ENCODE peak calls at places on chromosomes 4 and X, in seven cellular contexts. A is colonic mucosa, T is adrenal gland, K is sigmoid colon, J is mucosa of descending colon, R is uterus, Y is fibroblast of mammary gland. Z is an unnamed sample.
A peak's percentile ranks its signal among the peaks of the same experiment; 100 is the strongest.

GRCh38 chrX:72624194-72624593 is 51.6 kb upstream of the HDAC8 start:
- DNase-seq in A (no peak), T (no peak), J (no peak), R (no peak), Y (peak; percentile 2), K (no peak), Z (no peak)

GRCh38 chr4:56078866-56079265 is 130.1 kb downstream of the CEP135 start:
- DNase-seq in R (no peak), J (no peak), K (no peak), A (no peak), T (no peak), Y (no peak), Z (peak; percentile 27)

GRCh38 chr4:3314706-3315260 is 22.0 kb downstream of the RGS12 start:
- DNase-seq in J (no peak), A (peak; percentile 10), R (no peak), Y (no peak), K (no peak), T (no peak), Z (no peak)

GRCh38 chr4:38366451-38366850 is 297.5 kb upstream of the KLF3 start:
- DNase-seq in K (no peak), R (no peak), T (peak; percentile 27), J (no peak), Y (peak; percentile 25), A (peak; percentile 42), Z (no peak)

GRCh38 chrX:102651242-102651967 is at the start of gene GPRASP1:
- DNase-seq in R (peak; percentile 72), T (peak; percentile 73), J (peak; percentile 40), Y (peak; percentile 26), K (peak; percentile 91), A (peak; percentile 36), Z (peak; percentile 26)

GRCh38 chr4:52052475-52052780 is 1.3 kb downstream of the SPATA18 start:
- DNase-seq in J (no peak), R (no peak), Y (no peak), A (no peak), T (peak; percentile 9), K (no peak), Z (peak; percentile 48)

GRCh38 chr4:21885770-21886169 is 62.8 kb downstream of the KCNIP4 start:
- DNase-seq in Y (peak; percentile 55), R (no peak), J (no peak), T (no peak), K (no peak), A (no peak), Z (peak; percentile 28)

GRCh38 chr4:153649572-153649991 is 34.5 kb upstream of the TLR2 start:
- DNase-seq in A (no peak), J (peak; percentile 20), K (no peak), Y (peak; percentile 59), R (no peak), T (no peak), Z (peak; percentile 51)

GRCh38 chr4:8079916-8080753 is 78.5 kb downstream of the ABLIM2 start:
- DNase-seq in J (no peak), R (no peak), Y (no peak), T (no peak), K (no peak), A (no peak), Z (no peak)

GRCh38 chr4:81506731-81507130 is 35.0 kb upstream of the RASGEF1B start:
- DNase-seq in K (no peak), A (no peak), J (no peak), T (no peak), Y (no peak), R (no peak), Z (no peak)

GRCh38 chrX:47483310-47484268 is 567 bp upstream of the ZNF41 start:
- DNase-seq in T (peak; percentile 48), J (peak; percentile 37), K (peak; percentile 63), A (peak; percentile 34), R (peak; percentile 22), Y (peak; percentile 41), Z (peak; percentile 28)

GRCh38 chr4:23266401-23266800 is 573.7 kb downstream of the GBA3 start:
- DNase-seq in A (no peak), T (no peak), Y (no peak), J (no peak), R (no peak), K (no peak), Z (no peak)

GRCh38 chr4:5700459-5700858 is 7.9 kb downstream of the EVC2 start:
- DNase-seq in K (peak; percentile 50), Y (no peak), A (no peak), R (no peak), J (no peak), T (no peak), Z (no peak)

GRCh38 chrX:70231666-70232065 is 2.8 kb upstream of the AWAT1 start:
- DNase-seq in R (no peak), A (no peak), K (no peak), Y (no peak), T (no peak), J (no peak), Z (no peak)

GRCh38 chr4:76987153-76987562 is 37.6 kb downstream of the SEPTIN11 start:
- DNase-seq in A (no peak), R (no peak), J (no peak), T (no peak), K (peak; percentile 80), Y (peak; percentile 99), Z (peak; percentile 98)

GRCh38 chrX:110414679-110415439 is 56.2 kb downstream of the RTL9 start:
- DNase-seq in J (no peak), K (no peak), R (no peak), A (no peak), Y (peak; percentile 80), T (no peak), Z (peak; percentile 23)

GRCh38 chr4:37595875-37596402 is 90.2 kb downstream of the RELL1 start:
- DNase-seq in J (peak; percentile 46), T (no peak), Y (no peak), A (no peak), R (no peak), K (no peak), Z (no peak)

GRCh38 chrX:7170903-7171302 is 22.9 kb upstream of the PUDP start:
- DNase-seq in K (no peak), A (peak; percentile 47), Y (peak; percentile 37), J (peak; percentile 28), R (no peak), T (peak; percentile 18), Z (peak; percentile 35)

GRCh38 chrX:10174810-10175209 is 18.0 kb downstream of the CLCN4 start:
- DNase-seq in A (no peak), Y (no peak), R (no peak), J (no peak), T (no peak), K (no peak), Z (peak; percentile 60)

GRCh38 chrX:10175317-10175871 is 18.6 kb downstream of the CLCN4 start:
- DNase-seq in A (no peak), K (peak; percentile 74), J (no peak), T (peak; percentile 62), Y (peak; percentile 70), R (peak; percentile 49), Z (peak; percentile 90)

GRCh38 chrX:10172867-10173266 is 16.1 kb downstream of the CLCN4 start:
- DNase-seq in A (no peak), T (no peak), K (no peak), Y (no peak), J (no peak), R (no peak), Z (peak; percentile 42)

GRCh38 chrX:10174051-10174450 is 17.3 kb downstream of the CLCN4 start:
- DNase-seq in T (no peak), A (no peak), J (no peak), K (no peak), R (no peak), Y (no peak), Z (no peak)

DNA sequence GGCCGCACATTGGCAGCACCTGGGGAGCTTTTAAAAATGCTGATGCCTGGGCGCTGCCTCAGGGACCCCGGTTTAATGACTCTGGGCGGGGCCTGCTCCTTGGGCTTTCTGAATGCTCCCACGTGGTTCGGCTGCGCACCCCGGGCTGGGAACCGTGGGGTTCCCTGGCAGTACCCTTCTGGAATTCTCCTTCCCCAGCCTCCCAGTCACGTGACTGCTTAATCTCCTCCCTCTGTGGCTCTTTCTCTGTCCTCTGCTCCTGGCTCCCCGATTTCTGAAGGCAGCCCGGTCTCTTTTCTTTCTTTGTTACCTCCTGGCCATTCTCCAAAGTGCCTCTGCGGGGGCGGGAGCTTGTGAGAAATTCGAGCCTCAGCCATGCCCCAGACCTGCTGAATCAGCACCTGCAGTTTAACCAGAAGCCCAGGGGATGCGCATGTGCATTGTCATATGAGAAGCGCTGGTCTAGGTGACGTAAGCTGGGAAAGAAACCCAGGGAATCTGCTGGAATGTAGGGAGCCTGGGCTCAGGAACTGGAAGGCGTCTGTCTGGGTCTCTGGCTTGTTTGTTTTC is 16.6 kb downstream of the CLCN4 start:
- DNase-seq in A (peak; percentile 39), R (peak; percentile 78), K (peak; percentile 85), J (peak; percentile 41), T (peak; percentile 60), Y (peak; percentile 93), Z (peak; percentile 97)
- H3K4me3 ChIP-seq in A (no peak overlapping the region), R (no peak overlapping the region), K (no peak overlapping the region), J (no peak overlapping the region), T (no peak overlapping the region), Y (peak overlapping the region; percentile 31), Z (peak overlapping the region; percentile 29)

GRCh38 chr4:165425629-165426028 is 46.8 kb downstream of the CPE start:
- DNase-seq in R (no peak), K (no peak), J (no peak), Y (no peak), A (no peak), T (no peak), Z (no peak)
- TF ChIP-seq CTCF in R (no peak), K (no peak), J (no peak), Y (peak; percentile 9), A (no peak), T (no peak), Z (peak; percentile 44)

GRCh38 chr4:121190389-121190788 is 26.3 kb upstream of the TNIP3 start:
- DNase-seq in A (no peak), T (no peak), R (no peak), Y (no peak), J (no peak), K (no peak), Z (no peak)
- H3K4me3 ChIP-seq in A (no peak overlapping the region), T (no peak overlapping the region), R (no peak overlapping the region), Y (no peak overlapping the region), J (no peak overlapping the region), K (no peak overlapping the region), Z (no peak overlapping the region)

GRCh38 chr4:84479663-84480062 is 19.4 kb downstream of the NKX6-1 start:
- DNase-seq in A (no peak), K (no peak), R (no peak), Y (no peak), J (no peak), T (no peak), Z (no peak)

GRCh38 chr4:84481077-84481878 is 17.8 kb downstream of the NKX6-1 start:
- DNase-seq in R (no peak), Y (no peak), J (no peak), A (no peak), T (no peak), K (no peak), Z (no peak)

GRCh38 chr4:84477738-84478137 is 21.4 kb downstream of the NKX6-1 start:
- DNase-seq in J (no peak), Y (no peak), T (no peak), R (no peak), A (no peak), K (no peak), Z (no peak)

GRCh38 chr4:84481879-84482245 is 17.2 kb downstream of the NKX6-1 start:
- DNase-seq in T (no peak), K (no peak), R (no peak), A (no peak), Y (no peak), J (no peak), Z (no peak)

DNA sequence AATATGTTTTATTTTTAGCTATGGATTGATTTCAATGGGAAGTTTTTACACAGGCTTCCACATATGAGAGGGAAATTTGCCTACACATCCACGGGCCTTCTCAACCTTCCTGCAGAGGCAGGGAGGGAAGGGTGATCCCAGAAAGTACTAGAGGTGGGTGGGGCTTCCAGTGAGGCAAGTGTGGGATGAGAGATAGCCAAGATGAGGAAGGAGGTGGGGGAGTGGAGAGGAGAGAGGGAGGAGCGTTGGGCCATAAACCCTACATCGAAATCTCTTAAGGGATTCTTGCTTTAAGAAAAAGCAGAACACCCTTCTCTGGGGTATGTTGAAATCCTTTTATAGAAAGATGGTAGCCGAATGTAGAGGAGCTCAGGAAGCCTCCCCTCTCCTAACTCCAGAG is 19.0 kb downstream of the NKX6-1 start:
- DNase-seq in A (no peak), Y (no peak), J (no peak), T (no peak), K (no peak), R (no peak), Z (no peak)
- TF ChIP-seq CTCF in A (no peak), Y (no peak), J (no peak), T (no peak), K (no peak), R (no peak), Z (no peak)

Z was measured in choroid plexus epithelial cell.